ENCODE peak calls at places on chromosomes 1 and 21, in five cellular contexts. J, E, F, C and T are unnamed samples.

GRCh38 chr21:18058731-18059398 is 185.8 kb upstream of the CHODL start:
- DNase-seq in E (no peak), J (no peak), C (no peak), F (no peak), T (no peak)

GRCh38 chr1:8497196-8497878 is 179.4 kb downstream of the SLC45A1 start:
- DNase-seq in E (no peak), J (no peak), F (peak), C (no peak), T (no peak)

GRCh38 chr1:119988316-119989067 is 81.0 kb downstream of the NOTCH2 start:
- DNase-seq in J (no peak), F (no peak), E (no peak), C (no peak), T (no peak)

GRCh38 chr1:65535981-65536380 is 115.5 kb downstream of the LEPR start:
- DNase-seq in F (no peak), E (no peak), J (no peak), C (no peak), T (no peak)

GRCh38 chr1:52651904-52652303 is 18.9 kb downstream of the SHISAL2A start:
- DNase-seq in F (no peak), J (no peak), C (no peak), E (no peak), T (no peak)

GRCh38 chr1:150560011-150560438 is 10.8 kb downstream of the ADAMTSL4 start:
- DNase-seq in E (peak), J (peak), C (peak), F (no peak), T (peak)

GRCh38 chr1:180053594-180054567 is 99.3 kb downstream of the CEP350 start:
- DNase-seq in J (no peak), C (no peak), F (no peak), E (no peak), T (no peak)

GRCh38 chr1:220887868-220888664 is 8.8 kb downstream of the HLX start:
- DNase-seq in C (no peak), E (no peak), F (no peak), J (no peak), T (no peak)

GRCh38 chr1:2372551-2373490 is 18.5 kb downstream of the MORN1 start:
- DNase-seq in J (peak), E (no peak), C (no peak), F (peak), T (no peak)

GRCh38 chr1:54051936-54052469 is 1.0 kb downstream of the TMEM59 start:
- DNase-seq in C (no peak), E (no peak), J (peak), F (no peak), T (peak)

GRCh38 chr21:36385909-36386642 is 884 bp downstream of the CHAF1B start:
- DNase-seq in E (no peak), F (no peak), C (no peak), J (no peak), T (no peak)

GRCh38 chr1:31155216-31155806 is 84.4 kb downstream of the NKAIN1 start:
- DNase-seq in C (peak), F (peak), E (no peak), J (peak), T (peak)

GRCh38 chr1:201456499-201457309 is 12.3 kb downstream of the PHLDA3 start:
- DNase-seq in J (no peak), F (peak), E (peak), C (no peak), T (no peak)

GRCh38 chr1:94063379-94063778 is 57.6 kb downstream of the ABCA4 start:
- DNase-seq in E (peak), J (no peak), C (no peak), F (no peak), T (no peak)

GRCh38 chr21:44329086-44329889 is 9.9 kb downstream of the CFAP410 start:
- DNase-seq in J (no peak), E (peak), C (no peak), F (no peak), T (no peak)

GRCh38 chr1:180928272-180929230 is 15.9 kb downstream of the KIAA1614 start:
- DNase-seq in J (no peak), F (no peak), C (no peak), E (no peak), T (no peak)

GRCh38 chr1:53346007-53346813 is 18.3 kb upstream of the LRP8 start:
- DNase-seq in E (no peak), J (no peak), C (no peak), F (no peak), T (no peak)

GRCh38 chr1:239603530-239603929 is 217.2 kb downstream of the CHRM3 start:
- DNase-seq in F (no peak), J (no peak), C (no peak), E (no peak), T (no peak)

GRCh38 chr1:147168626-147169058 is 3.6 kb downstream of the PRKAB2 start:
- DNase-seq in C (no peak), J (no peak), E (no peak), F (no peak), T (no peak)

GRCh38 chr1:3075666-3076387 is 6.8 kb downstream of the PRDM16 start:
- DNase-seq in F (no peak), J (no peak), C (no peak), E (no peak), T (no peak)

GRCh38 chr1:184329962-184330868 is 56.6 kb upstream of the C1orf21 start:
- DNase-seq in F (no peak), J (no peak), E (peak), C (no peak), T (no peak)

GRCh38 chr1:160503087-160503486 is 20.0 kb downstream of the SLAMF6 start:
- DNase-seq in F (no peak), J (no peak), C (no peak), E (no peak), T (no peak)

GRCh38 chr1:1397839-1398523 is 1.2 kb downstream of the CCNL2 start:
- DNase-seq in J (no peak), F (no peak), E (no peak), C (no peak), T (no peak)

GRCh38 chr1:109535971-109536491 is 3.6 kb upstream of the GPR61 start:
- DNase-seq in C (no peak), E (peak), J (no peak), F (no peak), T (no peak)

GRCh38 chr1:183349201-183349711 is 68.9 kb downstream of the NMNAT2 start:
- DNase-seq in F (no peak), C (no peak), E (peak), J (no peak), T (no peak)

GRCh38 chr21:26842300-26842699 is 2.9 kb downstream of the ADAMTS1 start:
- DNase-seq in E (no peak), C (no peak), J (no peak), F (no peak), T (no peak)

GRCh38 chr21:27804515-27804914 is 837.6 kb upstream of the ADAMTS5 start:
- DNase-seq in C (no peak), F (no peak), J (no peak), E (no peak), T (no peak)

GRCh38 chr1:185974367-185974766 is 240.2 kb downstream of the HMCN1 start:
- DNase-seq in J (no peak), E (no peak), F (no peak), C (no peak), T (no peak)

GRCh38 chr1:37794372-37795339 is 1.0 kb downstream of the MANEAL start:
- DNase-seq in J (no peak), F (no peak), E (no peak), C (no peak), T (no peak)

GRCh38 chr1:86067626-86068025 is 88.9 kb downstream of the COL24A1 start:
- DNase-seq in F (no peak), J (no peak), C (no peak), E (no peak), T (no peak)

GRCh38 chr1:52665173-52666020 is 32.4 kb downstream of the SHISAL2A start:
- DNase-seq in E (no peak), J (no peak), C (no peak), F (no peak), T (no peak)

GRCh38 chr1:165562576-165562975 is 18.8 kb downstream of the LRRC52 start:
- DNase-seq in E (no peak), J (no peak), F (no peak), C (no peak), T (no peak)